ENCODE peak calls at places on chromosome 16, in six cellular contexts. U is IMR-90, M is breast epithelium, W is tibial nerve, L is endothelial cell of umbilical vein, R is A549. C is an unnamed sample. For H3K4me1, the result is how much of the 10 kb centered on the place peaks cover.

GRCh38 chr16:17205279-17206139 is 265.3 kb downstream of the XYLT1 start:
- DNase-seq in M (no peak), L (no peak), W (no peak), U (peak), R (no peak), C (no peak)

GRCh38 chr16:1137604-1138003 is 15.3 kb upstream of the CACNA1H start:
- DNase-seq in M (no peak), R (no peak), U (peak), L (no peak), W (no peak), C (no peak)

GRCh38 chr16:27439273-27440018 is 37.5 kb downstream of the IL21R start:
- DNase-seq in M (no peak), W (no peak), U (no peak), R (no peak), L (no peak), C (no peak)

GRCh38 chr16:77949445-77949844 is 72.9 kb upstream of the CLEC3A start:
- DNase-seq in U (no peak), M (no peak), W (no peak), L (no peak), R (no peak), C (no peak)

GRCh38 chr16:74480150-74481029 is 59.1 kb upstream of the CLEC18B start:
- DNase-seq in R (peak), L (no peak), M (peak), W (peak), U (no peak), C (no peak)

GRCh38 chr16:53212899-53213235 is 158.1 kb downstream of the CHD9 start:
- DNase-seq in U (no peak), R (no peak), W (no peak), M (no peak), L (peak), C (no peak)

GRCh38 chr16:57507414-57508083 is 21.3 kb upstream of the DOK4 start:
- DNase-seq in W (no peak), R (no peak), U (no peak), M (no peak), L (no peak), C (no peak)

GRCh38 chr16:27811881-27812280 is 251.6 kb downstream of the GSG1L start:
- DNase-seq in U (no peak), L (no peak), M (no peak), R (no peak), W (no peak), C (no peak)

GRCh38 chr16:91484-91883 is 13.5 kb downstream of the MPG start:
- DNase-seq in U (no peak), M (no peak), W (no peak), R (no peak), L (no peak), C (no peak)

GRCh38 chr16:82037666-82038065 is 2.6 kb downstream of the HSD17B2 start:
- DNase-seq in W (no peak), L (peak), U (peak), M (no peak), R (no peak), C (no peak)

GRCh38 chr16:69838417-69838990 is 76.4 kb downstream of the WWP2 start:
- DNase-seq in U (no peak), R (no peak), W (no peak), L (peak), M (no peak), C (no peak)

GRCh38 chr16:55077231-55077630 is 146.6 kb downstream of the IRX5 start:
- DNase-seq in W (no peak), R (no peak), L (no peak), U (no peak), M (no peak), C (no peak)

GRCh38 chr16:89308391-89309333 is 91.2 kb downstream of the ZNF778 start:
- DNase-seq in U (no peak), M (no peak), W (no peak), R (no peak), L (no peak), C (no peak)

GRCh38 chr16:47726031-47726675 is 265.0 kb downstream of the PHKB start:
- DNase-seq in U (peak), M (no peak), W (no peak), L (no peak), R (no peak), C (peak)

GRCh38 chr16:68081796-68082567 is 3.2 kb upstream of the NFATC3 start:
- DNase-seq in L (no peak), W (no peak), U (no peak), M (no peak), R (no peak), C (peak)
- TF ChIP-seq POLR2A in L (no peak), W (no peak), U (no peak), M (no peak), R (no peak), C (no peak)

DNA sequence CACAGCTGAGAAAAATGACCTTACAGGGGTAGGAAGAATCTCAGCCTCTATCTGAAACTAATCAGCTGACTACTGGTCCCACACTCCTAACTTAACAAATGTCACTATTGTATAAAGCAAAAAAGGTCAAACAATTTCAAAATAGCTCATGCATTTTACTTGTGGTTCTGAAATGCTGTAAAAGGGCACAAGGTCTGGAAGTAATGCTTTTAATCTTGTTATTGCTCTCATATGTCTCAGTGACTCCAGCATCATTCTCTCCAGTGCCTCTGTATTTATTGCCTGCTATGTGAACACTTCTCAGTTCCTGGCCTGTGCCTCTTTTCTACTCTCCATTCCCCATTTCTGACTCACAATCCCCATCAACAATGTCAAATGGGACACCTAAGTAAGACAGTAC is 937.7 kb downstream of the CDH11 start:
- DNase-seq in W (no peak), U (no peak), M (no peak), R (no peak), L (no peak), C (no peak)
- H3K27ac ChIP-seq in W (no peak), U (no peak), M (no peak), R (no peak), L (no peak), C (no peak)

GRCh38 chr16:88301431-88301830 is 81.3 kb upstream of the ZNF469 start:
- DNase-seq in L (no peak), R (no peak), M (no peak), W (no peak), U (no peak), C (no peak)
- H3K4me1 ChIP-seq in L (under half), R (under half), M (under half), W (under half), U (half or more), C (under half)

GRCh38 chr16:10743610-10744369 is at the start of gene NUBP1:
- DNase-seq in R (peak), W (peak), U (peak), L (peak), M (peak), C (peak)
- TF ChIP-seq POLR2A in R (peak), W (peak), U (peak), L (peak), M (peak), C (peak)

GRCh38 chr16:10876305-10876704 is 697 bp upstream of the CIITA start:
- DNase-seq in W (no peak), M (no peak), L (no peak), R (no peak), U (no peak), C (no peak)
- H3K27ac ChIP-seq in W (peak), M (no peak), L (no peak), R (no peak), U (no peak), C (no peak)

GRCh38 chr16:22213236-22213635 is 7.2 kb downstream of the EEF2K start:
- DNase-seq in U (no peak), M (no peak), L (no peak), W (no peak), R (no peak), C (no peak)

GRCh38 chr16:22214893-22215292 is 8.8 kb downstream of the EEF2K start:
- DNase-seq in R (no peak), W (no peak), U (no peak), L (no peak), M (no peak), C (no peak)

GRCh38 chr16:22213801-22214200 is 7.7 kb downstream of the EEF2K start:
- DNase-seq in M (no peak), W (no peak), L (no peak), U (no peak), R (no peak), C (no peak)

GRCh38 chr16:22216191-22216831 is 10.2 kb downstream of the EEF2K start:
- DNase-seq in W (no peak), L (no peak), U (peak), R (no peak), M (no peak), C (no peak)

GRCh38 chr16:22214402-22214801 is 8.3 kb downstream of the EEF2K start:
- DNase-seq in U (no peak), R (no peak), W (no peak), L (no peak), M (no peak), C (no peak)
- H3K4me1 ChIP-seq in U (under half), R (under half), W (under half), L (under half), M (under half), C (half or more)

GRCh38 chr16:67966549-67967182 is 1.8 kb downstream of the SLC12A4 start:
- DNase-seq in L (peak), R (no peak), M (no peak), U (no peak), W (no peak), C (no peak)
- TF ChIP-seq POLR2A in L (no peak), R (no peak), M (no peak), U (no peak), W (no peak), C (no peak)

GRCh38 chr16:4379001-4379688 is 7.5 kb downstream of the VASN start:
- DNase-seq in W (no peak), L (no peak), M (no peak), R (no peak), U (no peak), C (no peak)
- H3K27ac ChIP-seq in W (peak), L (no peak), M (peak), R (peak), U (no peak), C (peak)

GRCh38 chr16:49441366-49441780 is 67.8 kb downstream of the C16orf78 start:
- DNase-seq in M (no peak), U (no peak), R (no peak), L (no peak), W (no peak), C (no peak)

GRCh38 chr16:49439050-49439449 is 65.4 kb downstream of the C16orf78 start:
- DNase-seq in M (no peak), W (no peak), U (no peak), L (no peak), R (no peak), C (no peak)

GRCh38 chr16:49442805-49443204 is 69.2 kb downstream of the C16orf78 start:
- DNase-seq in W (no peak), L (no peak), R (no peak), U (no peak), M (no peak), C (no peak)

GRCh38 chr16:49439676-49440075 is 66.1 kb downstream of the C16orf78 start:
- DNase-seq in R (no peak), L (no peak), W (no peak), M (no peak), U (no peak), C (no peak)

DNA sequence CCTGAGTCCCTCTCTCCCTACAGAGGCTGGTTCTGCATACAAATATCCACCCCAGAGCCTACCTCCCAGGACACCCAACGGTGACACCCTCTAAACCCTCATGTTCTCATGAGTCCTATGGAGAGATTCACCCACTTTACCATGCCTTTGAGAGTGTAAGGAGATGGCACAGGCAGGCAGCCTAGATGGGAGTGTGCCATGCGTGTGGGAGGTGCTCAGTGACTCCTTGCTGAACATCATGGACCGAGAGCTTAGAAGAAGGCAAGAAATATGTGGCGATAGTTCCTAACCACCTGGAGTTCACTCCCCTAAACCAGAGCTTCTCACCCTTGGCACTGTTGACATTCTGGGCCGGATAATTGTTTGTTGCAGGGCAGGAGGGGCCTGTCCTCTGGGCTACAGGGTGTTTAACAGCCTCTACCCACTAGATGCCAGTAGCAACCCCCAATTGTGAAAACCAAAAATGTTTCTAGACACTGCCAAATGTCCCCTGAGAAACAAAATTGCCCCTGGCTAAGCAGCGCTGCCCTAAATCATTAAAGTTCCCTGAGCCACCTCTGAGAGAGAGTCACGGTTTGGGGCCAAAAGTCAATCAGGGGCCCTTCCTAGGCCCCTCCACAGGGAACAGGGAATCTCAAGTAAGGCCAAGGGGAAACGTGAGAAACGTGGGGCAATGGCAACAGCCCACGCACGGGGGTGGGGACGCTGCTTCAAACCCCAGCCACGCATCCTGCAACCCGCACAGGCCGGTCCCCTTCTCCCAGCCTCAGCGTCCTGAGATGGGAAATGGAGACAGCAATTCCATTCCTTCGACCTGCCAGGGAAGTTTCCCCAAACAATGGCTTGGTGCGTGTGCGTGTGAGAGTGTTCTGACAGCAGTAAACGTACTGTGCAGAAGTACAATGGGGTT is 66.8 kb downstream of the C16orf78 start:
- DNase-seq in R (no peak), W (no peak), M (no peak), U (no peak), L (no peak), C (no peak)
- H3K4me1 ChIP-seq in R (under half), W (under half), M (under half), U (under half), L (under half), C (under half)